ENCODE peak calls at places on chromosome 4, in eight cellular contexts. Y is tibial nerve, G is cardiac muscle cell, B is heart left ventricle, D is fibroblast of lung, U is iPS DF 6.9, M is K562, Z is lower lobe of right lung. O is an unnamed sample. For H3K27me3, the result is how much of the 10 kb centered on the place peaks cover.

GRCh38 chr4:156884183-156884582 is 87.4 kb downstream of the PDGFC start:
- DNase-seq in U (no peak), Y (no peak), G (no peak), Z (no peak), B (no peak), D (no peak), M (no peak), O (peak)

GRCh38 chr4:167943872-167944505 is 148.3 kb upstream of the ANXA10 start:
- DNase-seq in U (no peak), Y (no peak), D (no peak), G (no peak), Z (no peak), M (no peak), B (no peak), O (no peak)

GRCh38 chr4:84814100-84814750 is 152.3 kb downstream of the WDFY3 start:
- DNase-seq in U (no peak), B (no peak), G (peak), M (peak), Y (no peak), D (peak), Z (no peak), O (peak)

GRCh38 chr4:54159543-54159942 is 59.6 kb downstream of the GSX2 start:
- DNase-seq in Y (no peak), M (no peak), U (no peak), D (no peak), Z (no peak), G (no peak), B (no peak), O (no peak)

GRCh38 chr4:164789047-164789446 is 35.1 kb downstream of the SMIM31 start:
- DNase-seq in Y (no peak), Z (no peak), D (no peak), B (no peak), G (no peak), U (no peak), M (no peak), O (no peak)

GRCh38 chr4:182288534-182288933 is 45.3 kb downstream of the TENM3 start:
- DNase-seq in U (no peak), G (no peak), D (no peak), Y (no peak), Z (no peak), M (no peak), B (no peak), O (no peak)

GRCh38 chr4:59612235-59612634 is 1587.9 kb upstream of the ADGRL3 start:
- DNase-seq in M (no peak), Y (no peak), D (peak), Z (no peak), B (no peak), U (no peak), G (peak), O (peak)

GRCh38 chr4:105797225-105797624 is 88.6 kb downstream of the GSTCD start:
- DNase-seq in M (no peak), Y (no peak), D (no peak), U (no peak), Z (no peak), B (no peak), G (no peak), O (no peak)

GRCh38 chr4:73823756-73824155 is 12.7 kb upstream of the CXCL6 start:
- DNase-seq in B (no peak), G (no peak), Z (no peak), U (no peak), M (no peak), Y (no peak), D (peak), O (no peak)

GRCh38 chr4:82739292-82740190 is 59.1 kb downstream of the SCD5 start:
- DNase-seq in M (peak), U (peak), Z (peak), D (no peak), B (peak), G (peak), Y (peak), O (peak)

GRCh38 chr4:10715696-10716095 is 31.1 kb upstream of the CLNK start:
- DNase-seq in D (peak), G (no peak), Y (no peak), M (no peak), Z (no peak), B (no peak), U (no peak), O (peak)

GRCh38 chr4:125390727-125391126 is 76.0 kb downstream of the FAT4 start:
- DNase-seq in Y (no peak), B (no peak), G (no peak), D (peak), M (no peak), U (no peak), Z (no peak), O (no peak)

GRCh38 chr4:1910643-1911042 is 39.5 kb downstream of the NSD2 start:
- DNase-seq in G (peak), D (peak), U (peak), M (peak), B (no peak), Y (no peak), Z (no peak), O (peak)

GRCh38 chr4:25424539-25425228 is 47.6 kb downstream of the ANAPC4 start:
- DNase-seq in D (no peak), M (no peak), G (no peak), B (no peak), Z (no peak), U (no peak), Y (no peak), O (no peak)

GRCh38 chr4:80233390-80233789 is 33.1 kb upstream of the FGF5 start:
- DNase-seq in Y (no peak), D (no peak), B (no peak), Z (no peak), U (no peak), G (no peak), M (no peak), O (no peak)

GRCh38 chr4:123168812-123169211 is 227.8 kb upstream of the SPRY1 start:
- DNase-seq in B (no peak), Y (no peak), G (no peak), Z (no peak), D (peak), M (no peak), U (no peak), O (no peak)

DNA sequence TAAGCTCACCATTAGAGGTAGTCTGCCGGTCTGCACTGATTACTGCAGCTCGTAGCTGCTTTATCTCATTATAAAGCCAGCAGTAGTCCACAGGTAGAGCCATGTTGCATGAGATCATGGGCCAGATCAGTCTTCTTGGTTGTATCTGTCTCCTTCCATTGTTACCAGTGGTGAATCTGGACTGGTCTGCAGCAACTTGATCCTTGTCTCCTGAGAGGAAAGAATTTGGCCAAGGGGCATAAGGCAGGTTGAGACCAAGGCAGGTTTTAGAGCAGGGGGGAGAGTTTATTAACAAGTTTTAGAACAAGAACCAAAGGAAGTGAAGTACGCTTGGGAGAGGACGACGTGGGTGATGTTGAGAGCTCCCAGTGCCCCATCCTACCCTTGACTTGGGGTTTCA is 228.5 kb downstream of the STIM2 start:
- DNase-seq in B (no peak), D (no peak), U (no peak), G (no peak), M (no peak), Z (no peak), Y (no peak), O (no peak)
- H3K27me3 ChIP-seq in B (under half), D (under half), U (under half), G (under half), M (under half), Z (under half), Y (under half), O (under half)

GRCh38 chr4:128725405-128725804 is 84.1 kb upstream of the JADE1 start:
- DNase-seq in D (no peak), G (no peak), Y (no peak), B (no peak), U (no peak), Z (no peak), M (no peak), O (no peak)

GRCh38 chr4:128716325-128716724 is 93.2 kb upstream of the JADE1 start:
- DNase-seq in D (no peak), Z (no peak), G (no peak), U (no peak), M (no peak), B (no peak), Y (peak), O (no peak)

GRCh38 chr4:128720270-128720669 is 89.2 kb upstream of the JADE1 start:
- DNase-seq in G (no peak), M (peak), B (no peak), D (no peak), Y (no peak), Z (no peak), U (no peak), O (no peak)

GRCh38 chr4:128718793-128719192 is 90.7 kb upstream of the JADE1 start:
- DNase-seq in U (no peak), Z (no peak), M (no peak), Y (no peak), B (no peak), G (peak), D (peak), O (no peak)

DNA sequence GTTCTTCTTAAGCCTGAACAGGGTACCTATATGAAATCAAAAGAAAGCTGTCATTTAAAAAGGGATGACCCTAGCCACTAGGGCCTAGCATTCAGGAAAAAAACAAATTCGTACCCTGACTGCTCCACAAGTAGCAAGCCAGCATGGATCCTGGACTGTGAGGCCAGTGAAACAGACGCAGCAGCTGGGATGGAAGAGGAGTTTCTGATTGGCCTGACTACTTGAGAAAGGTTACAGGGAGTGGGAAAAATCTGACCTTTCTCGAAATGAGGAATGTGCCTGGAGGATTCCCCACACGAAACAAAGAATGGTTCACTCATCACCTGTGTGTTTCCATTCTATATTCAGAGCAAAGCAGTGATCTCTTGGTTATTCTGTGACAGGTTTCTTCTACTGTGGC is 87.6 kb upstream of the JADE1 start:
- DNase-seq in G (no peak), M (no peak), U (no peak), Y (no peak), Z (no peak), B (no peak), D (no peak), O (no peak)
- H3K27ac ChIP-seq in G (no peak), M (no peak), U (no peak), Y (no peak), Z (no peak), B (no peak), D (no peak), O (no peak)

GRCh38 chr4:4901877-4902276 is 42.4 kb downstream of the MSX1 start:
- DNase-seq in M (no peak), Y (no peak), Z (no peak), B (no peak), U (no peak), D (no peak), G (no peak), O (no peak)
- H3K27me3 ChIP-seq in M (under half), Y (under half), Z (under half), B (under half), U (under half), D (under half), G (under half), O (under half)

GRCh38 chr4:169250796-169251195 is 20.0 kb downstream of the SH3RF1 start:
- DNase-seq in G (no peak), Y (no peak), Z (no peak), D (no peak), M (no peak), B (no peak), U (no peak), O (no peak)

GRCh38 chr4:169251291-169252235 is 19.2 kb downstream of the SH3RF1 start:
- DNase-seq in B (no peak), G (no peak), M (no peak), D (peak), Y (no peak), U (no peak), Z (no peak), O (peak)

GRCh38 chr4:169248645-169249044 is 22.1 kb downstream of the SH3RF1 start:
- DNase-seq in Y (no peak), M (no peak), G (no peak), Z (no peak), D (no peak), U (no peak), B (no peak), O (no peak)

GRCh38 chr4:169246957-169247396 is 23.8 kb downstream of the SH3RF1 start:
- DNase-seq in Z (no peak), M (no peak), Y (no peak), U (no peak), B (no peak), G (no peak), D (no peak), O (no peak)

DNA sequence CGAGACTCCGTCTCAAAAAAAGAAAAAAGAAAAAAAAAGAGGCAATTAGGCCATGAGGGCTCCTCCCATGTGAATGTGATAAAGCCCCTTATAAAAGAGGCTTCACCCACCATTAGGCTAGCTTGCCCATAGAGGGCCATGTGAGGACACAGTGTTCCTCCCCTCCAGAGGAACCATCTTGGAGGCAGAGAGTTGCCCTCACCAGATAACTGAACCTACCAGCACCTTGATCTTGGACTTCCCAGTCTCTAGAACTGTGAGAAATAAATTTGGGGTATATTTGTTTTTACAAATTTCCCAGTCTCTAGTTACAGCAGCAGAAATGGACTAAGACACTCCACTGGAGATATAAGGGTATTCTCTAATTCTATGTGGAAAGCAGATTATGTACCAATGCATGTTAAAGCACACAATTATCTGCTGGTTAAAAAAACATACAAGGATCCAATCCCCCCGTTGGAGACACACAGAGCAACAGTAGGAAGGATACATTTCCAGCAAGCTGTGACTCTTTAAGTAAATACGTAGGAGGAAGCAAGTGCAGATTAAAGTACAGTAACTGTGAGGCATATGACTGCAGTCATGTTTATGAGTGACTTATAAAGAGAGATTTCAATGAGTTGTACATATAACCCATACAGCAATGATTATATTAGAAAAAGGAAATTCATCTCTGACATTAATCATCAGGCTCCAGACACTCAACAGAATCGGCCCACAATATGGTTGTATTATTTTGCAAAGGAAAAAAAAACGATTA is 21.4 kb downstream of the SH3RF1 start:
- DNase-seq in Z (no peak), U (no peak), D (peak), G (peak), Y (no peak), B (no peak), M (no peak), O (no peak)
- H3K27ac ChIP-seq in Z (peak), U (no peak), D (no peak), G (no peak), Y (no peak), B (no peak), M (no peak), O (peak)